ENCODE peak calls at places on chromosomes 1 and 21, in nine cellular contexts. One of them, this sample, is unnamed.

GRCh38 chr1:156676820-156677615 is at the start of gene NES:
- DNase-seq in foreskin fibroblast: peak
- DNase-seq in stimulated activated CD8-positive, alpha-beta memory T cell treated with anti-CD3 and anti-CD28 coated beads, Interleukin-4, amount 100 ng/mL, for 48 hours: no peak
- DNase-seq in cerebellar cortex: peak
- DNase-seq in activated CD8-positive, alpha-beta memory T cell treated with anti-CD3 and anti-CD28 coated beads for 24 hours: no peak
- DNase-seq in fibroblast of lung: peak
- DNase-seq in OCI-LY7: no peak
- DNase-seq in activated CD4-positive, alpha-beta T cell treated with anti-CD3 and anti-CD28 coated beads for 4 hours: no peak
- DNase-seq in Daoy: no peak
- DNase-seq in this sample: peak

GRCh38 chr1:171865106-171865505 is 23.8 kb downstream of the DNM3 start:
- DNase-seq in foreskin fibroblast: no peak
- DNase-seq in stimulated activated CD8-positive, alpha-beta memory T cell treated with anti-CD3 and anti-CD28 coated beads, Interleukin-4, amount 100 ng/mL, for 48 hours: no peak
- DNase-seq in cerebellar cortex: no peak
- DNase-seq in activated CD8-positive, alpha-beta memory T cell treated with anti-CD3 and anti-CD28 coated beads for 24 hours: no peak
- DNase-seq in fibroblast of lung: no peak
- DNase-seq in OCI-LY7: no peak
- DNase-seq in activated CD4-positive, alpha-beta T cell treated with anti-CD3 and anti-CD28 coated beads for 4 hours: no peak
- DNase-seq in Daoy: no peak
- DNase-seq in this sample: no peak

GRCh38 chr1:183090386-183091006 is 67.3 kb downstream of the LAMC1 start:
- DNase-seq in foreskin fibroblast: peak
- DNase-seq in stimulated activated CD8-positive, alpha-beta memory T cell treated with anti-CD3 and anti-CD28 coated beads, Interleukin-4, amount 100 ng/mL, for 48 hours: no peak
- DNase-seq in cerebellar cortex: peak
- DNase-seq in activated CD8-positive, alpha-beta memory T cell treated with anti-CD3 and anti-CD28 coated beads for 24 hours: no peak
- DNase-seq in fibroblast of lung: peak
- DNase-seq in OCI-LY7: no peak
- DNase-seq in activated CD4-positive, alpha-beta T cell treated with anti-CD3 and anti-CD28 coated beads for 4 hours: no peak
- DNase-seq in Daoy: no peak
- DNase-seq in this sample: no peak

GRCh38 chr1:71882241-71883036 is 399.9 kb downstream of the NEGR1 start:
- DNase-seq in foreskin fibroblast: no peak
- DNase-seq in stimulated activated CD8-positive, alpha-beta memory T cell treated with anti-CD3 and anti-CD28 coated beads, Interleukin-4, amount 100 ng/mL, for 48 hours: no peak
- DNase-seq in cerebellar cortex: no peak
- DNase-seq in activated CD8-positive, alpha-beta memory T cell treated with anti-CD3 and anti-CD28 coated beads for 24 hours: no peak
- DNase-seq in fibroblast of lung: no peak
- DNase-seq in OCI-LY7: no peak
- DNase-seq in activated CD4-positive, alpha-beta T cell treated with anti-CD3 and anti-CD28 coated beads for 4 hours: no peak
- DNase-seq in Daoy: no peak
- DNase-seq in this sample: no peak

GRCh38 chr1:84988588-84988987 is 8.3 kb downstream of the MCOLN2 start:
- DNase-seq in foreskin fibroblast: no peak
- DNase-seq in stimulated activated CD8-positive, alpha-beta memory T cell treated with anti-CD3 and anti-CD28 coated beads, Interleukin-4, amount 100 ng/mL, for 48 hours: no peak
- DNase-seq in cerebellar cortex: no peak
- DNase-seq in activated CD8-positive, alpha-beta memory T cell treated with anti-CD3 and anti-CD28 coated beads for 24 hours: no peak
- DNase-seq in fibroblast of lung: no peak
- DNase-seq in OCI-LY7: peak
- DNase-seq in activated CD4-positive, alpha-beta T cell treated with anti-CD3 and anti-CD28 coated beads for 4 hours: no peak
- DNase-seq in Daoy: no peak
- DNase-seq in this sample: no peak

GRCh38 chr1:187417524-187417923 is 588.8 kb downstream of the PLA2G4A start:
- DNase-seq in foreskin fibroblast: no peak
- DNase-seq in stimulated activated CD8-positive, alpha-beta memory T cell treated with anti-CD3 and anti-CD28 coated beads, Interleukin-4, amount 100 ng/mL, for 48 hours: no peak
- DNase-seq in cerebellar cortex: no peak
- DNase-seq in activated CD8-positive, alpha-beta memory T cell treated with anti-CD3 and anti-CD28 coated beads for 24 hours: no peak
- DNase-seq in fibroblast of lung: no peak
- DNase-seq in OCI-LY7: no peak
- DNase-seq in activated CD4-positive, alpha-beta T cell treated with anti-CD3 and anti-CD28 coated beads for 4 hours: no peak
- DNase-seq in Daoy: no peak
- DNase-seq in this sample: no peak

GRCh38 chr1:211371406-211372105 is 44.9 kb downstream of the TRAF5 start:
- DNase-seq in foreskin fibroblast: no peak
- DNase-seq in stimulated activated CD8-positive, alpha-beta memory T cell treated with anti-CD3 and anti-CD28 coated beads, Interleukin-4, amount 100 ng/mL, for 48 hours: no peak
- DNase-seq in cerebellar cortex: no peak
- DNase-seq in activated CD8-positive, alpha-beta memory T cell treated with anti-CD3 and anti-CD28 coated beads for 24 hours: no peak
- DNase-seq in fibroblast of lung: peak
- DNase-seq in OCI-LY7: no peak
- DNase-seq in activated CD4-positive, alpha-beta T cell treated with anti-CD3 and anti-CD28 coated beads for 4 hours: no peak
- DNase-seq in Daoy: peak
- DNase-seq in this sample: no peak

GRCh38 chr1:58881471-58881994 is 97.7 kb upstream of the JUN start:
- DNase-seq in foreskin fibroblast: peak
- DNase-seq in stimulated activated CD8-positive, alpha-beta memory T cell treated with anti-CD3 and anti-CD28 coated beads, Interleukin-4, amount 100 ng/mL, for 48 hours: no peak
- DNase-seq in cerebellar cortex: no peak
- DNase-seq in activated CD8-positive, alpha-beta memory T cell treated with anti-CD3 and anti-CD28 coated beads for 24 hours: no peak
- DNase-seq in fibroblast of lung: peak
- DNase-seq in OCI-LY7: no peak
- DNase-seq in activated CD4-positive, alpha-beta T cell treated with anti-CD3 and anti-CD28 coated beads for 4 hours: no peak
- DNase-seq in Daoy: peak
- DNase-seq in this sample: peak

GRCh38 chr1:180151508-180151907 is 3.2 kb upstream of the QSOX1 start:
- DNase-seq in foreskin fibroblast: peak
- DNase-seq in stimulated activated CD8-positive, alpha-beta memory T cell treated with anti-CD3 and anti-CD28 coated beads, Interleukin-4, amount 100 ng/mL, for 48 hours: no peak
- DNase-seq in cerebellar cortex: no peak
- DNase-seq in activated CD8-positive, alpha-beta memory T cell treated with anti-CD3 and anti-CD28 coated beads for 24 hours: no peak
- DNase-seq in fibroblast of lung: peak
- DNase-seq in OCI-LY7: no peak
- DNase-seq in activated CD4-positive, alpha-beta T cell treated with anti-CD3 and anti-CD28 coated beads for 4 hours: no peak
- DNase-seq in Daoy: peak
- DNase-seq in this sample: no peak

GRCh38 chr1:74505133-74505532 is 7.3 kb downstream of the LRRC53 start:
- DNase-seq in foreskin fibroblast: no peak
- DNase-seq in stimulated activated CD8-positive, alpha-beta memory T cell treated with anti-CD3 and anti-CD28 coated beads, Interleukin-4, amount 100 ng/mL, for 48 hours: no peak
- DNase-seq in cerebellar cortex: no peak
- DNase-seq in activated CD8-positive, alpha-beta memory T cell treated with anti-CD3 and anti-CD28 coated beads for 24 hours: no peak
- DNase-seq in fibroblast of lung: peak
- DNase-seq in OCI-LY7: no peak
- DNase-seq in activated CD4-positive, alpha-beta T cell treated with anti-CD3 and anti-CD28 coated beads for 4 hours: no peak
- DNase-seq in Daoy: peak
- DNase-seq in this sample: peak

GRCh38 chr1:25879675-25880074 is 4.2 kb upstream of the PAQR7 start:
- DNase-seq in foreskin fibroblast: no peak
- DNase-seq in stimulated activated CD8-positive, alpha-beta memory T cell treated with anti-CD3 and anti-CD28 coated beads, Interleukin-4, amount 100 ng/mL, for 48 hours: no peak
- DNase-seq in cerebellar cortex: no peak
- DNase-seq in activated CD8-positive, alpha-beta memory T cell treated with anti-CD3 and anti-CD28 coated beads for 24 hours: no peak
- DNase-seq in fibroblast of lung: no peak
- DNase-seq in OCI-LY7: no peak
- DNase-seq in activated CD4-positive, alpha-beta T cell treated with anti-CD3 and anti-CD28 coated beads for 4 hours: no peak
- DNase-seq in Daoy: no peak
- DNase-seq in this sample: no peak

GRCh38 chr1:188261849-188262248 is 1433.1 kb downstream of the PLA2G4A start:
- DNase-seq in foreskin fibroblast: no peak
- DNase-seq in stimulated activated CD8-positive, alpha-beta memory T cell treated with anti-CD3 and anti-CD28 coated beads, Interleukin-4, amount 100 ng/mL, for 48 hours: no peak
- DNase-seq in cerebellar cortex: no peak
- DNase-seq in activated CD8-positive, alpha-beta memory T cell treated with anti-CD3 and anti-CD28 coated beads for 24 hours: no peak
- DNase-seq in fibroblast of lung: no peak
- DNase-seq in OCI-LY7: no peak
- DNase-seq in activated CD4-positive, alpha-beta T cell treated with anti-CD3 and anti-CD28 coated beads for 4 hours: no peak
- DNase-seq in Daoy: no peak
- DNase-seq in this sample: no peak

GRCh38 chr1:35220976-35221375 is 28.0 kb upstream of the SFPQ start:
- DNase-seq in foreskin fibroblast: peak
- DNase-seq in stimulated activated CD8-positive, alpha-beta memory T cell treated with anti-CD3 and anti-CD28 coated beads, Interleukin-4, amount 100 ng/mL, for 48 hours: no peak
- DNase-seq in cerebellar cortex: peak
- DNase-seq in activated CD8-positive, alpha-beta memory T cell treated with anti-CD3 and anti-CD28 coated beads for 24 hours: no peak
- DNase-seq in fibroblast of lung: peak
- DNase-seq in OCI-LY7: peak
- DNase-seq in activated CD4-positive, alpha-beta T cell treated with anti-CD3 and anti-CD28 coated beads for 4 hours: peak
- DNase-seq in Daoy: peak
- DNase-seq in this sample: peak

GRCh38 chr21:33650929-33651505 is 8.7 kb downstream of the ITSN1 start:
- DNase-seq in foreskin fibroblast: no peak
- DNase-seq in stimulated activated CD8-positive, alpha-beta memory T cell treated with anti-CD3 and anti-CD28 coated beads, Interleukin-4, amount 100 ng/mL, for 48 hours: no peak
- DNase-seq in cerebellar cortex: no peak
- DNase-seq in activated CD8-positive, alpha-beta memory T cell treated with anti-CD3 and anti-CD28 coated beads for 24 hours: no peak
- DNase-seq in fibroblast of lung: peak
- DNase-seq in OCI-LY7: no peak
- DNase-seq in activated CD4-positive, alpha-beta T cell treated with anti-CD3 and anti-CD28 coated beads for 4 hours: no peak
- DNase-seq in Daoy: no peak
- DNase-seq in this sample: no peak

GRCh38 chr1:181469829-181470228 is 13.5 kb upstream of the CACNA1E start:
- DNase-seq in foreskin fibroblast: peak
- DNase-seq in stimulated activated CD8-positive, alpha-beta memory T cell treated with anti-CD3 and anti-CD28 coated beads, Interleukin-4, amount 100 ng/mL, for 48 hours: no peak
- DNase-seq in cerebellar cortex: no peak
- DNase-seq in activated CD8-positive, alpha-beta memory T cell treated with anti-CD3 and anti-CD28 coated beads for 24 hours: no peak
- DNase-seq in fibroblast of lung: peak
- DNase-seq in OCI-LY7: no peak
- DNase-seq in activated CD4-positive, alpha-beta T cell treated with anti-CD3 and anti-CD28 coated beads for 4 hours: no peak
- DNase-seq in Daoy: peak
- DNase-seq in this sample: peak

GRCh38 chr1:50779811-50780210 is 180.3 kb downstream of the FAF1 start:
- DNase-seq in foreskin fibroblast: no peak
- DNase-seq in stimulated activated CD8-positive, alpha-beta memory T cell treated with anti-CD3 and anti-CD28 coated beads, Interleukin-4, amount 100 ng/mL, for 48 hours: no peak
- DNase-seq in cerebellar cortex: no peak
- DNase-seq in activated CD8-positive, alpha-beta memory T cell treated with anti-CD3 and anti-CD28 coated beads for 24 hours: no peak
- DNase-seq in fibroblast of lung: no peak
- DNase-seq in OCI-LY7: peak
- DNase-seq in activated CD4-positive, alpha-beta T cell treated with anti-CD3 and anti-CD28 coated beads for 4 hours: no peak
- DNase-seq in Daoy: no peak
- DNase-seq in this sample: no peak

This sample was measured in islet precursor cell.